ENCODE peak calls at places on chromosomes 3 and 15, in six cellular contexts. One of them, this sample, is unnamed.

GRCh38 chr15:21260966-21261395 is 179.3 kb downstream of the POTEB3 start:
- DNase-seq in K562: no peak
- DNase-seq in HepG2: no peak
- DNase-seq in GM23338: no peak
- DNase-seq in H1: no peak
- DNase-seq in GM12878: no peak
- DNase-seq in this sample: no peak

GRCh38 chr15:66132251-66132816 is 121.2 kb downstream of the MEGF11 start:
- DNase-seq in K562: no peak
- DNase-seq in HepG2: peak; percentile 3
- DNase-seq in GM23338: no peak
- DNase-seq in H1: no peak
- DNase-seq in GM12878: no peak
- DNase-seq in this sample: no peak

GRCh38 chr3:129486057-129487035 is 42.1 kb upstream of the RHO start:
- DNase-seq in K562: no peak
- DNase-seq in HepG2: no peak
- DNase-seq in GM23338: peak; percentile 56
- DNase-seq in H1: no peak
- DNase-seq in GM12878: peak; percentile 7
- DNase-seq in this sample: no peak

GRCh38 chr3:30644615-30645014 is 38.2 kb downstream of the TGFBR2 start:
- DNase-seq in K562: no peak
- DNase-seq in HepG2: no peak
- DNase-seq in GM23338: no peak
- DNase-seq in H1: no peak
- DNase-seq in GM12878: no peak
- DNase-seq in this sample: no peak

GRCh38 chr3:40524222-40524570 is 564 bp upstream of the ZNF621 start:
- DNase-seq in K562: no peak
- DNase-seq in HepG2: no peak
- DNase-seq in GM23338: no peak
- DNase-seq in H1: no peak
- DNase-seq in GM12878: no peak
- DNase-seq in this sample: no peak

GRCh38 chr3:42780398-42780797 is 7.3 kb upstream of the CCDC13 start:
- DNase-seq in K562: no peak
- DNase-seq in HepG2: no peak
- DNase-seq in GM23338: no peak
- DNase-seq in H1: no peak
- DNase-seq in GM12878: no peak
- DNase-seq in this sample: no peak

GRCh38 chr3:119524931-119525662 is 26.8 kb downstream of the TIMMDC1 start:
- DNase-seq in K562: peak; percentile 12
- DNase-seq in HepG2: no peak
- DNase-seq in GM23338: peak; percentile 36
- DNase-seq in H1: peak; percentile 2
- DNase-seq in GM12878: no peak
- DNase-seq in this sample: no peak

GRCh38 chr15:80695911-80696651 is 971 bp downstream of the ABHD17C start:
- DNase-seq in K562: no peak
- DNase-seq in HepG2: peak; percentile 20
- DNase-seq in GM23338: peak; percentile 29
- DNase-seq in H1: no peak
- DNase-seq in GM12878: no peak
- DNase-seq in this sample: peak; percentile 16

GRCh38 chr3:61981005-61981404 is 392.3 kb downstream of the FEZF2 start:
- DNase-seq in K562: no peak
- DNase-seq in HepG2: no peak
- DNase-seq in GM23338: no peak
- DNase-seq in H1: no peak
- DNase-seq in GM12878: no peak
- DNase-seq in this sample: no peak

GRCh38 chr3:12198301-12198700 is 39.6 kb upstream of the TIMP4 start:
- DNase-seq in K562: no peak
- DNase-seq in HepG2: no peak
- DNase-seq in GM23338: no peak
- DNase-seq in H1: no peak
- DNase-seq in GM12878: no peak
- DNase-seq in this sample: no peak
- TF ChIP-seq CREB1 in K562: no peak
- TF ChIP-seq CREB1 in HepG2: no peak
- TF ChIP-seq CREB1 in GM23338: no peak
- TF ChIP-seq CREB1 in H1: no peak
- TF ChIP-seq CREB1 in GM12878: no peak
- TF ChIP-seq CREB1 in this sample: no peak

DNA sequence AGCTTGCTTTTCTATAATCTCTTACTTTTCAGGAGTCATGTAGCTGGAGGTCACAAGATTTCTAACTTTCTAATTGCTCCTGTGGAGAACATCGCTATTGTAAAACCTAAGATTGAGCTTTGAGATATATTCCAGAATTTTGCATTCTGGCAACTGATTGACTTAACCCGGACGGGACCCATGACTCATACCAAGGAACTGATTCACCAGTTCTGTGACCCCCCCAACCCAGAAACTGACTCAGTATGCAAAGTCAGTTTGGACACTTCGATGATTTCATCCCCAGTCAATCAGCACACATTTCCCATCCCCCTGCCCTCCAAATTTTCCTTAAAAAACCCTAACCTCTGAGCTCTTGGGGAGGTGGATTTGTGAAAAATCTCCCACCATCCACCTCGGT is 396.5 kb upstream of the GBE1 start:
- DNase-seq in K562: no peak
- DNase-seq in HepG2: no peak
- DNase-seq in GM23338: no peak
- DNase-seq in H1: no peak
- DNase-seq in GM12878: no peak
- DNase-seq in this sample: no peak
- TF ChIP-seq CREB1 in K562: no peak
- TF ChIP-seq CREB1 in HepG2: no peak
- TF ChIP-seq CREB1 in GM23338: no peak
- TF ChIP-seq CREB1 in H1: no peak
- TF ChIP-seq CREB1 in GM12878: no peak
- TF ChIP-seq CREB1 in this sample: no peak

DNA sequence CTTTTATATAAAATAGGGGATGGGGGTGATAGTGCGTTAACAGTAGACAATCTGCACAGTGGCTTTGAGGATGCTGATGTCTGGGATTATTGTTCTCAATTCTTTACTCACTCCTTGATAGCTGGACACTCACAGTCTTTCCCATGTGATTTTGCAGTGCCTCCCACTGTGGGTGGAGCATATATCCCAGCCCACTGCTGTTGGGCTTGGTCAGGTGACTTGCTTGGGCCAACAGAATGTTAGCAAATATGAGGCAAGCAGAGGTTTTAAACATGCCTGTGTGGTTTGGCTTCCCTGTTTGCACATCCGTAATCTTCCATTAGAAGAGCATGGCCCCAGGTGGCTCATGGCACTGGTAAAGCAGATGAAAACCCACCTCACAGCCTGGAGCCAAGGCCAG is 46.5 kb downstream of the CPA3 start:
- DNase-seq in K562: peak; percentile 11
- DNase-seq in HepG2: no peak
- DNase-seq in GM23338: no peak
- DNase-seq in H1: no peak
- DNase-seq in GM12878: no peak
- DNase-seq in this sample: no peak
- TF ChIP-seq CREB1 in K562: no peak
- TF ChIP-seq CREB1 in HepG2: no peak
- TF ChIP-seq CREB1 in GM23338: no peak
- TF ChIP-seq CREB1 in H1: no peak
- TF ChIP-seq CREB1 in GM12878: no peak
- TF ChIP-seq CREB1 in this sample: no peak

GRCh38 chr3:71926242-71926560 is 141.3 kb upstream of the PROK2 start:
- DNase-seq in K562: peak; percentile 20
- DNase-seq in HepG2: peak; percentile 39
- DNase-seq in GM23338: peak; percentile 95
- DNase-seq in H1: peak; percentile 43
- DNase-seq in GM12878: no peak
- DNase-seq in this sample: peak; percentile 70
- TF ChIP-seq CREB1 in K562: no peak
- TF ChIP-seq CREB1 in HepG2: no peak
- TF ChIP-seq CREB1 in GM23338: no peak
- TF ChIP-seq CREB1 in H1: no peak
- TF ChIP-seq CREB1 in GM12878: no peak
- TF ChIP-seq CREB1 in this sample: no peak

GRCh38 chr15:75640483-75641175 is 605 bp upstream of the IMP3 start:
- DNase-seq in K562: peak; percentile 73
- DNase-seq in HepG2: peak; percentile 61
- DNase-seq in GM23338: peak; percentile 79
- DNase-seq in H1: no peak
- DNase-seq in GM12878: peak; percentile 52
- DNase-seq in this sample: peak; percentile 68
- TF ChIP-seq CREB1 in K562: no peak
- TF ChIP-seq CREB1 in HepG2: no peak
- TF ChIP-seq CREB1 in GM23338: no peak
- TF ChIP-seq CREB1 in H1: no peak
- TF ChIP-seq CREB1 in GM12878: no peak
- TF ChIP-seq CREB1 in this sample: no peak

This sample was measured in WTC11.